ENCODE peak calls at places on chromosomes 2 and 18, in ten cellular contexts. One of them, this sample, is unnamed.

GRCh38 chr2:71530246-71530986 is 77.1 kb downstream of the DYSF start:
- DNase-seq in esophagus squamous epithelium: no peak
- DNase-seq in uterus: no peak
- DNase-seq in A549: peak
- DNase-seq in tibial nerve: no peak
- DNase-seq in body of pancreas: peak
- DNase-seq in gastrocnemius medialis: no peak
- DNase-seq in GM12891: peak
- DNase-seq in H54: peak
- DNase-seq in heart left ventricle: no peak
- DNase-seq in this sample: no peak

GRCh38 chr2:223846524-223846923 is 9.1 kb upstream of the AP1S3 start:
- DNase-seq in esophagus squamous epithelium: no peak
- DNase-seq in uterus: no peak
- DNase-seq in A549: no peak
- DNase-seq in tibial nerve: no peak
- DNase-seq in body of pancreas: no peak
- DNase-seq in gastrocnemius medialis: no peak
- DNase-seq in GM12891: no peak
- DNase-seq in H54: peak
- DNase-seq in heart left ventricle: no peak
- DNase-seq in this sample: no peak

GRCh38 chr2:100008960-100009359 is 133.4 kb downstream of the AFF3 start:
- DNase-seq in esophagus squamous epithelium: no peak
- DNase-seq in uterus: no peak
- DNase-seq in A549: no peak
- DNase-seq in tibial nerve: no peak
- DNase-seq in body of pancreas: no peak
- DNase-seq in gastrocnemius medialis: no peak
- DNase-seq in GM12891: no peak
- DNase-seq in H54: no peak
- DNase-seq in heart left ventricle: no peak
- DNase-seq in this sample: no peak

GRCh38 chr18:55607763-55608162 is 19.8 kb upstream of the TCF4 start:
- DNase-seq in esophagus squamous epithelium: no peak
- DNase-seq in uterus: no peak
- DNase-seq in A549: no peak
- DNase-seq in tibial nerve: no peak
- DNase-seq in body of pancreas: no peak
- DNase-seq in gastrocnemius medialis: no peak
- DNase-seq in GM12891: no peak
- DNase-seq in H54: no peak
- DNase-seq in heart left ventricle: no peak
- DNase-seq in this sample: no peak

GRCh38 chr2:10320933-10321332 is 18.2 kb downstream of the HPCAL1 start:
- DNase-seq in esophagus squamous epithelium: no peak
- DNase-seq in uterus: no peak
- DNase-seq in A549: no peak
- DNase-seq in tibial nerve: no peak
- DNase-seq in body of pancreas: no peak
- DNase-seq in gastrocnemius medialis: no peak
- DNase-seq in GM12891: no peak
- DNase-seq in H54: no peak
- DNase-seq in heart left ventricle: no peak
- DNase-seq in this sample: peak

GRCh38 chr18:77052297-77052645 is 80.3 kb downstream of the MBP start:
- DNase-seq in esophagus squamous epithelium: no peak
- DNase-seq in uterus: no peak
- DNase-seq in A549: no peak
- DNase-seq in tibial nerve: no peak
- DNase-seq in body of pancreas: no peak
- DNase-seq in gastrocnemius medialis: no peak
- DNase-seq in GM12891: no peak
- DNase-seq in H54: no peak
- DNase-seq in heart left ventricle: no peak
- DNase-seq in this sample: no peak

GRCh38 chr2:234670052-234670451 is 173.2 kb upstream of the ARL4C start:
- DNase-seq in esophagus squamous epithelium: no peak
- DNase-seq in uterus: no peak
- DNase-seq in A549: no peak
- DNase-seq in tibial nerve: no peak
- DNase-seq in body of pancreas: no peak
- DNase-seq in gastrocnemius medialis: no peak
- DNase-seq in GM12891: no peak
- DNase-seq in H54: peak
- DNase-seq in heart left ventricle: no peak
- DNase-seq in this sample: no peak

GRCh38 chr2:64114063-64114911 is 29.9 kb downstream of the PELI1 start:
- DNase-seq in esophagus squamous epithelium: no peak
- DNase-seq in uterus: no peak
- DNase-seq in A549: no peak
- DNase-seq in tibial nerve: no peak
- DNase-seq in body of pancreas: peak
- DNase-seq in gastrocnemius medialis: no peak
- DNase-seq in GM12891: no peak
- DNase-seq in H54: no peak
- DNase-seq in heart left ventricle: no peak
- DNase-seq in this sample: no peak

GRCh38 chr2:85826990-85827878 is 61.6 kb downstream of the ST3GAL5 start:
- DNase-seq in esophagus squamous epithelium: peak
- DNase-seq in uterus: peak
- DNase-seq in A549: peak
- DNase-seq in tibial nerve: peak
- DNase-seq in body of pancreas: peak
- DNase-seq in gastrocnemius medialis: peak
- DNase-seq in GM12891: peak
- DNase-seq in H54: peak
- DNase-seq in heart left ventricle: peak
- DNase-seq in this sample: peak
- TF ChIP-seq POLR2A in esophagus squamous epithelium: no peak
- TF ChIP-seq POLR2A in uterus: no peak
- TF ChIP-seq POLR2A in A549: no peak
- TF ChIP-seq POLR2A in tibial nerve: no peak
- TF ChIP-seq POLR2A in body of pancreas: no peak
- TF ChIP-seq POLR2A in gastrocnemius medialis: no peak
- TF ChIP-seq POLR2A in GM12891: no peak
- TF ChIP-seq POLR2A in H54: no peak
- TF ChIP-seq POLR2A in heart left ventricle: no peak
- TF ChIP-seq POLR2A in this sample: no peak

GRCh38 chr2:102033028-102033749 is 41.4 kb downstream of the IL1R2 start:
- DNase-seq in esophagus squamous epithelium: no peak
- DNase-seq in uterus: peak
- DNase-seq in A549: no peak
- DNase-seq in tibial nerve: no peak
- DNase-seq in body of pancreas: peak
- DNase-seq in gastrocnemius medialis: no peak
- DNase-seq in GM12891: no peak
- DNase-seq in H54: no peak
- DNase-seq in heart left ventricle: peak
- DNase-seq in this sample: no peak
- TF ChIP-seq POLR2A in esophagus squamous epithelium: no peak
- TF ChIP-seq POLR2A in uterus: no peak
- TF ChIP-seq POLR2A in A549: no peak
- TF ChIP-seq POLR2A in tibial nerve: no peak
- TF ChIP-seq POLR2A in body of pancreas: peak
- TF ChIP-seq POLR2A in gastrocnemius medialis: no peak
- TF ChIP-seq POLR2A in GM12891: no peak
- TF ChIP-seq POLR2A in H54: no peak
- TF ChIP-seq POLR2A in heart left ventricle: no peak
- TF ChIP-seq POLR2A in this sample: no peak

GRCh38 chr18:36153203-36153602 is 23.5 kb downstream of the ELP2 start:
- DNase-seq in esophagus squamous epithelium: no peak
- DNase-seq in uterus: no peak
- DNase-seq in A549: no peak
- DNase-seq in tibial nerve: no peak
- DNase-seq in body of pancreas: peak
- DNase-seq in gastrocnemius medialis: no peak
- DNase-seq in GM12891: no peak
- DNase-seq in H54: no peak
- DNase-seq in heart left ventricle: no peak
- DNase-seq in this sample: no peak
- TF ChIP-seq POLR2A in esophagus squamous epithelium: no peak
- TF ChIP-seq POLR2A in uterus: no peak
- TF ChIP-seq POLR2A in A549: no peak
- TF ChIP-seq POLR2A in tibial nerve: no peak
- TF ChIP-seq POLR2A in body of pancreas: no peak
- TF ChIP-seq POLR2A in gastrocnemius medialis: no peak
- TF ChIP-seq POLR2A in GM12891: no peak
- TF ChIP-seq POLR2A in H54: no peak
- TF ChIP-seq POLR2A in heart left ventricle: no peak
- TF ChIP-seq POLR2A in this sample: no peak

DNA sequence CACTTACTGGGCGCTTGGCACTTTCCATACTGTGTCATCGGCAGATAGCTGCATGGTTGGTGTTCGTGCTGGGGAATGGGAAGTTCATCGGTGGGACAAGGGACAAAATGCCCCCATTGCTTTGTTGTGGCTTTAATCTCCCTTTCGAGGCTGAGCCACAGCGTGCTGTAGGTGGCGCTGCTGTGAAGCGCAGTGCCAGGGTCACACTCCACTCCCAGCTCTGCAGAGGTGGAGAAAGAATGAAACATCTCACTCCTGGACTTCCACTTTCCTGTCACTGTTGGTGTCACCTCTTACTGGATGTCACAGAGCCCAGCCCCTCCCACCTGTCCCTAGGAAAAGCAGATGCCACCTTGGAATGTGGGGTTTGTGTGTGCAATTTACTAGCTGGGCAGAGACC is 8.7 kb downstream of the TYMS start:
- DNase-seq in esophagus squamous epithelium: no peak
- DNase-seq in uterus: no peak
- DNase-seq in A549: no peak
- DNase-seq in tibial nerve: no peak
- DNase-seq in body of pancreas: no peak
- DNase-seq in gastrocnemius medialis: no peak
- DNase-seq in GM12891: no peak
- DNase-seq in H54: no peak
- DNase-seq in heart left ventricle: no peak
- DNase-seq in this sample: no peak
- TF ChIP-seq POLR2A in esophagus squamous epithelium: no peak
- TF ChIP-seq POLR2A in uterus: no peak
- TF ChIP-seq POLR2A in A549: no peak
- TF ChIP-seq POLR2A in tibial nerve: no peak
- TF ChIP-seq POLR2A in body of pancreas: no peak
- TF ChIP-seq POLR2A in gastrocnemius medialis: no peak
- TF ChIP-seq POLR2A in GM12891: no peak
- TF ChIP-seq POLR2A in H54: no peak
- TF ChIP-seq POLR2A in heart left ventricle: no peak
- TF ChIP-seq POLR2A in this sample: no peak

This sample was measured in adrenal gland.